ENCODE peak calls at places on chromosomes 12 and 14, in five cellular contexts. X is GM12865, G is fibroblast of mammary gland, N is activated B cell treated with CpG ODN at 0.5 μM for 24 hours, A is astrocyte of the cerebellum. Q is an unnamed sample.

GRCh38 chr14:53542692-53543091 is 389.6 kb upstream of the DDHD1 start:
- DNase-seq in G (peak; percentile 20), A (peak; percentile 33), X (no peak), N (no peak), Q (no peak)

GRCh38 chr12:14239350-14239934 is 126.0 kb upstream of the ATF7IP start:
- DNase-seq in X (peak; percentile 86), A (no peak), G (peak; percentile 60), N (peak; percentile 48), Q (peak; percentile 28)

GRCh38 chr12:49057888-49058287 is 2.7 kb downstream of the KMT2D start:
- DNase-seq in A (no peak), X (no peak), N (no peak), G (no peak), Q (no peak)

GRCh38 chr12:57744194-57744776 is 554 bp upstream of the TSPAN31 start:
- DNase-seq in N (peak; percentile 71), X (peak; percentile 75), A (no peak), G (peak; percentile 90), Q (peak; percentile 82)

GRCh38 chr12:87025976-87026375 is 769.8 kb upstream of the MGAT4C start:
- DNase-seq in N (no peak), X (no peak), A (peak; percentile 0), G (no peak), Q (no peak)

GRCh38 chr12:80766897-80767296 is 50.2 kb downstream of the MYF5 start:
- DNase-seq in G (no peak), N (no peak), A (no peak), X (peak; percentile 51), Q (no peak)

GRCh38 chr12:32549675-32550079 is 129.4 kb upstream of the DNM1L start:
- DNase-seq in N (no peak), X (no peak), A (no peak), G (no peak), Q (no peak)

GRCh38 chr12:57600395-57600794 is 4.2 kb upstream of the DTX3 start:
- DNase-seq in G (no peak), X (no peak), N (no peak), A (no peak), Q (no peak)

GRCh38 chr14:78970677-78971076 is 800.5 kb downstream of the NRXN3 start:
- DNase-seq in N (no peak), A (no peak), G (no peak), X (peak; percentile 8), Q (no peak)

GRCh38 chr12:100995771-100996170 is 201.2 kb downstream of the ANO4 start:
- DNase-seq in N (no peak), G (no peak), A (peak; percentile 2), X (peak; percentile 77), Q (no peak)

GRCh38 chr14:51513281-51513680 is 138.4 kb upstream of the FRMD6 start:
- DNase-seq in G (no peak), X (no peak), N (no peak), A (peak; percentile 51), Q (no peak)

GRCh38 chr14:24965934-24966593 is 83.9 kb downstream of the STXBP6 start:
- DNase-seq in N (no peak), A (peak; percentile 62), X (no peak), G (peak; percentile 75), Q (no peak)

GRCh38 chr14:77105118-77105517 is 7.1 kb downstream of the CIPC start:
- DNase-seq in N (no peak), A (no peak), X (no peak), G (no peak), Q (no peak)

GRCh38 chr14:35783699-35784098 is 25.4 kb downstream of the RALGAPA1 start:
- DNase-seq in X (no peak), A (no peak), G (no peak), N (no peak), Q (no peak)

GRCh38 chr14:20632831-20633771 is 8.4 kb downstream of the OR6S1 start:
- DNase-seq in X (peak; percentile 90), A (no peak), N (no peak), G (peak; percentile 91), Q (no peak)

GRCh38 chr12:100151769-100152168 is 9.1 kb upstream of the BLTP3B start:
- DNase-seq in X (no peak), A (no peak), N (no peak), G (no peak), Q (no peak)

GRCh38 chr12:111455448-111456320 is 50.0 kb downstream of the SH2B3 start:
- DNase-seq in A (no peak), X (no peak), N (no peak), G (peak; percentile 61), Q (no peak)

GRCh38 chr14:47278233-47278842 is 397.1 kb downstream of the MDGA2 start:
- DNase-seq in N (no peak), G (peak; percentile 40), A (no peak), X (peak; percentile 9), Q (no peak)

GRCh38 chr14:69261761-69262331 is 1.9 kb downstream of the GALNT16 start:
- DNase-seq in G (no peak), A (no peak), N (no peak), X (no peak), Q (no peak)

GRCh38 chr14:60884134-60884533 is 96.7 kb downstream of the TRMT5 start:
- DNase-seq in G (no peak), A (no peak), N (no peak), X (no peak), Q (no peak)

GRCh38 chr12:52539024-52539820 is 13.7 kb downstream of the KRT71 start:
- DNase-seq in A (peak; percentile 13), X (no peak), G (peak; percentile 74), N (no peak), Q (no peak)

GRCh38 chr12:103569278-103569677 is 17.8 kb upstream of the STAB2 start:
- DNase-seq in G (no peak), X (no peak), A (no peak), N (no peak), Q (no peak)

DNA sequence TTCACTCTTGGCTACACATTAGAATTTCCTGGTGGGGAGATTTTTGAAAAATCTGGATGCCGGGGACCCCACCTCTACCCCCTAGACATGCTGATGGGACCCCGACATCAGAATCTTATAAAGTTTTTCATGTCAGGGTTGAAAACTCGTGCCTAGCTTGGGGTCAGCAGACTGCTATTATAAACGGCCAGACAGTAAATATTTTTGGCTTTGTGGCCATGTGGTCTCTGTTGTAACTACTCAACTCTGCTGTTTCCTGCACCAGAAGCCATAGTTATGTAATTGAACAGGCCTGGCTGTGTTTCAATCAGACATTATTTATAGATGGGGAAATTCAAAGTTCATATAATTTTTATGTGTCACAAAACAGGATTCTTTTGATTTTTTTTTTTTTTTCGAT is 41.6 kb downstream of the ACACB start:
- DNase-seq in X (no peak), A (no peak), N (no peak), G (no peak), Q (no peak)
- TF ChIP-seq CTCF in X (no peak), A (no peak), N (no peak), G (no peak), Q (no peak)

GRCh38 chr14:91569301-91569700 is 59.2 kb upstream of the PPP4R3A start:
- DNase-seq in G (no peak), X (no peak), A (no peak), N (no peak), Q (no peak)

GRCh38 chr14:91573528-91573893 is 63.4 kb upstream of the PPP4R3A start:
- DNase-seq in X (no peak), A (no peak), N (no peak), G (no peak), Q (no peak)

GRCh38 chr14:91570021-91570420 is 59.9 kb upstream of the PPP4R3A start:
- DNase-seq in A (no peak), G (no peak), X (no peak), N (no peak), Q (no peak)

GRCh38 chr14:91573894-91574837 is 64.1 kb upstream of the PPP4R3A start:
- DNase-seq in N (peak; percentile 49), X (peak; percentile 19), A (peak; percentile 13), G (peak; percentile 71), Q (peak; percentile 22)

GRCh38 chr14:91568626-91569025 is 58.5 kb upstream of the PPP4R3A start:
- DNase-seq in N (no peak), A (no peak), G (no peak), X (no peak), Q (no peak)
- TF ChIP-seq CTCF in N (no peak), A (no peak), G (no peak), X (no peak), Q (no peak)

GRCh38 chr12:62629971-62630739 is 163.5 kb downstream of the MON2 start:
- DNase-seq in X (no peak), A (no peak), G (no peak), N (no peak), Q (no peak)

GRCh38 chr12:62629413-62629812 is 162.8 kb downstream of the MON2 start:
- DNase-seq in A (no peak), X (no peak), G (no peak), N (no peak), Q (no peak)

GRCh38 chr12:62635630-62636029 is 169.0 kb downstream of the MON2 start:
- DNase-seq in G (no peak), A (no peak), X (no peak), N (no peak), Q (no peak)

GRCh38 chr12:62632521-62632920 is 165.9 kb downstream of the MON2 start:
- DNase-seq in G (peak; percentile 56), N (peak; percentile 35), X (peak; percentile 27), A (no peak), Q (no peak)

DNA sequence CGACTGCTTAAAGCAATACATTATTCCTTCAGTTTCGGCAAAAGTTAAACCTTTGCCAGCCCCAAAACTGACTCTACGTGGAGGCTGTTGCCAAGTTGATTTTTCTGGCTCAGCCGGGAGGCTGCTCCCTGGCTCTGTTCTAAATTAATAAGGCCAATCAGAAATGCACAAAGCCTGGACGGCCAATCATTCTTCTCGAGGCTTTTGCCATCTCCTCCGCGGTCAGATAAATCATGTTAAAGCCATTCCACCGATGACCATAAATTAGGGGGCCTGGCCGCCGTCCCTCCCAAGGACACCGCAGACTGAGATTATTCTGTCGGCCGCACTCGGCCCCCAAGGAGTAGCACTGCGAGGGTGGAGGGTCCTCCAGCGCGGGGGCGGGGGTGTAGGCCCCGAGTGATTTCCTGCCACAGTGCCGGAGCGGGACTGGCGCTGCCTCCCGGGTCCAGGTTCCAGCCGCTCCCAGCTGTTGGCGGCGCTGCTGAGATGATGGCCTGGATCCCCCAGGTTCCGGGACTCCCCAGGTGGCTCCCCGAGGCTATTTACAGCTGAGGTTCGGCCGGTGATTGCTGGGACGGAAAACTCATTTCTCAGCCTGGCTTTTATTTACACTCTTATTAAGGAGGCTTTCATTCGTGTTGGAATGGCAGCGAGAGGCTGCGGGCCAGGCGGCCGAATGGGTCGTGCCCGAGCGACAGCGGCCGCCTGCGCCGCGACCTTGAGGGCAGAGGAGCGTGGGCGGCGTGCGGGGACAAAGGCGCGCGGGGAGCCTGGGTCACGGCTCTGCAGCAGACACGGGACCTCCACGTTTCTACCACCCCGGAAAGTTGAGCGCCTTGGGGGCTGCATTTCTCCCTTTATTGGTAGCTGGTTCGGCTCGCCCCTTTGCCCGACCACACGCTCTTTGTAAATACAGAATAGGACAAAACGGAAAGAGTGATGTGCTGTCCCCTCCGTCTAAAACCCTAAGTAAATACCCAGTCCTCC is 165.2 kb downstream of the MON2 start:
- DNase-seq in G (peak; percentile 90), X (peak; percentile 50), N (peak; percentile 30), A (peak; percentile 89), Q (no peak)
- TF ChIP-seq CTCF in G (peak; percentile 32), X (peak; percentile 31), N (no peak), A (peak; percentile 54), Q (no peak)

DNA sequence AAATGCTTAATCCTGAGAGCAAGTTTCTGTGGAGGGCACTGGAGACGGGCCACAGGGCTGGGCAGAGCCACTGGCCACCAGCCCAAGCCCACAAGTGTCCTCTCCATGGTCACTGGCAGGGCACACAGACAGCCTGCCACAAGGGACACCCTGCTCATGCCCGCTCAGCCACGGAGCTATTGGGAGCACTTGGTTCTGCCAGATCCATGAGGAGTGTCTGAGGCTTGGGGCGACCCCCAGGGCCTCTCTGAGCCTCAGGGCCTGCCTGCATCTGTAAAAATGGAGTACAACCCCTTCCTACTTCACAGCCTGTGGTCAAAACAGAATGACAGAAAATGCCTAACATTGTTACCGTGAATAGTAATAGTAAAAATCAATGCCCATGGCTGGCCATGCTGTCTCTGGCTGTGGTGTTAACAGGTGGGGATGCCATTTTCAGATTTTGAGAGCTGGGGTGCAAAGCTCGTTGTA is 3.2 kb downstream of the PGF start:
- DNase-seq in A (no peak), X (no peak), G (no peak), N (no peak), Q (no peak)
- TF ChIP-seq CTCF in A (no peak), X (no peak), G (no peak), N (no peak), Q (no peak)